ENCODE peak calls at places on chromosomes 2 and 18, in five cellular contexts. One of them, this sample, is unnamed.

GRCh38 chr2:128090909-128091690 is at the start of gene UGGT1:
- DNase-seq in progenitor cell of endocrine pancreas: peak
- DNase-seq in Karpas-422: peak
- DNase-seq in effector CD4-positive, alpha-beta T cell: peak
- DNase-seq in stimulated activated naive B cell treated with anti-CD40 and anti-IgM and Interleukin-4, amounts not matched to agents 10 μg/mL and 1 μg/mL and 100 μg/mL, for 72 hours: peak
- DNase-seq in this sample: peak

GRCh38 chr2:240440704-240441320 is 5.3 kb downstream of the GPC1 start:
- DNase-seq in progenitor cell of endocrine pancreas: no peak
- DNase-seq in Karpas-422: no peak
- DNase-seq in effector CD4-positive, alpha-beta T cell: no peak
- DNase-seq in stimulated activated naive B cell treated with anti-CD40 and anti-IgM and Interleukin-4, amounts not matched to agents 10 μg/mL and 1 μg/mL and 100 μg/mL, for 72 hours: no peak
- DNase-seq in this sample: no peak

GRCh38 chr2:113834057-113834720 is 55.7 kb upstream of the ACTR3 start:
- DNase-seq in progenitor cell of endocrine pancreas: no peak
- DNase-seq in Karpas-422: no peak
- DNase-seq in effector CD4-positive, alpha-beta T cell: no peak
- DNase-seq in stimulated activated naive B cell treated with anti-CD40 and anti-IgM and Interleukin-4, amounts not matched to agents 10 μg/mL and 1 μg/mL and 100 μg/mL, for 72 hours: no peak
- DNase-seq in this sample: no peak

GRCh38 chr2:196105956-196106355 is 37.3 kb upstream of the DNAH7 start:
- DNase-seq in progenitor cell of endocrine pancreas: no peak
- DNase-seq in Karpas-422: peak
- DNase-seq in effector CD4-positive, alpha-beta T cell: no peak
- DNase-seq in stimulated activated naive B cell treated with anti-CD40 and anti-IgM and Interleukin-4, amounts not matched to agents 10 μg/mL and 1 μg/mL and 100 μg/mL, for 72 hours: no peak
- DNase-seq in this sample: no peak

GRCh38 chr2:234865040-234865439 is 86.8 kb upstream of the SH3BP4 start:
- DNase-seq in progenitor cell of endocrine pancreas: no peak
- DNase-seq in Karpas-422: no peak
- DNase-seq in effector CD4-positive, alpha-beta T cell: no peak
- DNase-seq in stimulated activated naive B cell treated with anti-CD40 and anti-IgM and Interleukin-4, amounts not matched to agents 10 μg/mL and 1 μg/mL and 100 μg/mL, for 72 hours: no peak
- DNase-seq in this sample: no peak

GRCh38 chr2:135454608-135455007 is 76.4 kb downstream of the ZRANB3 start:
- DNase-seq in progenitor cell of endocrine pancreas: no peak
- DNase-seq in Karpas-422: no peak
- DNase-seq in effector CD4-positive, alpha-beta T cell: no peak
- DNase-seq in stimulated activated naive B cell treated with anti-CD40 and anti-IgM and Interleukin-4, amounts not matched to agents 10 μg/mL and 1 μg/mL and 100 μg/mL, for 72 hours: no peak
- DNase-seq in this sample: no peak

GRCh38 chr2:1738646-1739302 is 5.5 kb downstream of the PXDN start:
- DNase-seq in progenitor cell of endocrine pancreas: no peak
- DNase-seq in Karpas-422: no peak
- DNase-seq in effector CD4-positive, alpha-beta T cell: no peak
- DNase-seq in stimulated activated naive B cell treated with anti-CD40 and anti-IgM and Interleukin-4, amounts not matched to agents 10 μg/mL and 1 μg/mL and 100 μg/mL, for 72 hours: no peak
- DNase-seq in this sample: no peak

GRCh38 chr18:9792565-9793226 is 84.6 kb downstream of the RAB31 start:
- DNase-seq in progenitor cell of endocrine pancreas: no peak
- DNase-seq in Karpas-422: peak
- DNase-seq in effector CD4-positive, alpha-beta T cell: no peak
- DNase-seq in stimulated activated naive B cell treated with anti-CD40 and anti-IgM and Interleukin-4, amounts not matched to agents 10 μg/mL and 1 μg/mL and 100 μg/mL, for 72 hours: no peak
- DNase-seq in this sample: no peak

GRCh38 chr2:37090019-37090477 is 5.7 kb downstream of the GPATCH11 start:
- DNase-seq in progenitor cell of endocrine pancreas: no peak
- DNase-seq in Karpas-422: peak
- DNase-seq in effector CD4-positive, alpha-beta T cell: no peak
- DNase-seq in stimulated activated naive B cell treated with anti-CD40 and anti-IgM and Interleukin-4, amounts not matched to agents 10 μg/mL and 1 μg/mL and 100 μg/mL, for 72 hours: peak
- DNase-seq in this sample: no peak

GRCh38 chr2:158715352-158715751 is 79.8 kb upstream of the DAPL1 start:
- DNase-seq in progenitor cell of endocrine pancreas: no peak
- DNase-seq in Karpas-422: no peak
- DNase-seq in effector CD4-positive, alpha-beta T cell: no peak
- DNase-seq in stimulated activated naive B cell treated with anti-CD40 and anti-IgM and Interleukin-4, amounts not matched to agents 10 μg/mL and 1 μg/mL and 100 μg/mL, for 72 hours: no peak
- DNase-seq in this sample: no peak

GRCh38 chr2:36753706-36754221 is 57.3 kb downstream of the VIT start:
- DNase-seq in progenitor cell of endocrine pancreas: no peak
- DNase-seq in Karpas-422: no peak
- DNase-seq in effector CD4-positive, alpha-beta T cell: no peak
- DNase-seq in stimulated activated naive B cell treated with anti-CD40 and anti-IgM and Interleukin-4, amounts not matched to agents 10 μg/mL and 1 μg/mL and 100 μg/mL, for 72 hours: no peak
- DNase-seq in this sample: no peak

GRCh38 chr2:215461836-215462532 is 26.1 kb upstream of the FN1 start:
- DNase-seq in progenitor cell of endocrine pancreas: no peak
- DNase-seq in Karpas-422: no peak
- DNase-seq in effector CD4-positive, alpha-beta T cell: no peak
- DNase-seq in stimulated activated naive B cell treated with anti-CD40 and anti-IgM and Interleukin-4, amounts not matched to agents 10 μg/mL and 1 μg/mL and 100 μg/mL, for 72 hours: no peak
- DNase-seq in this sample: no peak

GRCh38 chr2:198296665-198297308 is 492.4 kb downstream of the PLCL1 start:
- DNase-seq in progenitor cell of endocrine pancreas: peak
- DNase-seq in Karpas-422: peak
- DNase-seq in effector CD4-positive, alpha-beta T cell: peak
- DNase-seq in stimulated activated naive B cell treated with anti-CD40 and anti-IgM and Interleukin-4, amounts not matched to agents 10 μg/mL and 1 μg/mL and 100 μg/mL, for 72 hours: peak
- DNase-seq in this sample: peak

GRCh38 chr2:222360997-222361396 is 62.2 kb upstream of the PAX3 start:
- DNase-seq in progenitor cell of endocrine pancreas: no peak
- DNase-seq in Karpas-422: no peak
- DNase-seq in effector CD4-positive, alpha-beta T cell: no peak
- DNase-seq in stimulated activated naive B cell treated with anti-CD40 and anti-IgM and Interleukin-4, amounts not matched to agents 10 μg/mL and 1 μg/mL and 100 μg/mL, for 72 hours: no peak
- DNase-seq in this sample: no peak

GRCh38 chr2:7619203-7619602 is 702.0 kb downstream of the RNF144A start:
- DNase-seq in progenitor cell of endocrine pancreas: no peak
- DNase-seq in Karpas-422: no peak
- DNase-seq in effector CD4-positive, alpha-beta T cell: no peak
- DNase-seq in stimulated activated naive B cell treated with anti-CD40 and anti-IgM and Interleukin-4, amounts not matched to agents 10 μg/mL and 1 μg/mL and 100 μg/mL, for 72 hours: no peak
- DNase-seq in this sample: no peak

GRCh38 chr2:191319181-191319580 is 74.0 kb downstream of the MYO1B start:
- DNase-seq in progenitor cell of endocrine pancreas: no peak
- DNase-seq in Karpas-422: no peak
- DNase-seq in effector CD4-positive, alpha-beta T cell: no peak
- DNase-seq in stimulated activated naive B cell treated with anti-CD40 and anti-IgM and Interleukin-4, amounts not matched to agents 10 μg/mL and 1 μg/mL and 100 μg/mL, for 72 hours: no peak
- DNase-seq in this sample: no peak

GRCh38 chr2:81901017-81901416 is 1596.5 kb upstream of the LRRTM1 start:
- DNase-seq in progenitor cell of endocrine pancreas: no peak
- DNase-seq in Karpas-422: no peak
- DNase-seq in effector CD4-positive, alpha-beta T cell: no peak
- DNase-seq in stimulated activated naive B cell treated with anti-CD40 and anti-IgM and Interleukin-4, amounts not matched to agents 10 μg/mL and 1 μg/mL and 100 μg/mL, for 72 hours: no peak
- DNase-seq in this sample: no peak

GRCh38 chr2:68363731-68364130 is 1.4 kb upstream of the PLEK start:
- DNase-seq in progenitor cell of endocrine pancreas: no peak
- DNase-seq in Karpas-422: peak
- DNase-seq in effector CD4-positive, alpha-beta T cell: no peak
- DNase-seq in stimulated activated naive B cell treated with anti-CD40 and anti-IgM and Interleukin-4, amounts not matched to agents 10 μg/mL and 1 μg/mL and 100 μg/mL, for 72 hours: no peak
- DNase-seq in this sample: no peak

GRCh38 chr2:147977679-147978078 is 42.9 kb downstream of the ORC4 start:
- DNase-seq in progenitor cell of endocrine pancreas: no peak
- DNase-seq in Karpas-422: no peak
- DNase-seq in effector CD4-positive, alpha-beta T cell: no peak
- DNase-seq in stimulated activated naive B cell treated with anti-CD40 and anti-IgM and Interleukin-4, amounts not matched to agents 10 μg/mL and 1 μg/mL and 100 μg/mL, for 72 hours: no peak
- DNase-seq in this sample: no peak

GRCh38 chr2:75560022-75560767 is 544 bp downstream of the EVA1A start:
- DNase-seq in progenitor cell of endocrine pancreas: peak
- DNase-seq in Karpas-422: no peak
- DNase-seq in effector CD4-positive, alpha-beta T cell: no peak
- DNase-seq in stimulated activated naive B cell treated with anti-CD40 and anti-IgM and Interleukin-4, amounts not matched to agents 10 μg/mL and 1 μg/mL and 100 μg/mL, for 72 hours: no peak
- DNase-seq in this sample: no peak

GRCh38 chr2:84697895-84698294 is 181.6 kb downstream of the DNAH6 start:
- DNase-seq in progenitor cell of endocrine pancreas: no peak
- DNase-seq in Karpas-422: no peak
- DNase-seq in effector CD4-positive, alpha-beta T cell: no peak
- DNase-seq in stimulated activated naive B cell treated with anti-CD40 and anti-IgM and Interleukin-4, amounts not matched to agents 10 μg/mL and 1 μg/mL and 100 μg/mL, for 72 hours: no peak
- DNase-seq in this sample: no peak

GRCh38 chr18:64119916-64120315 is 29.0 kb downstream of the LINC00305 start:
- DNase-seq in progenitor cell of endocrine pancreas: no peak
- DNase-seq in Karpas-422: peak
- DNase-seq in effector CD4-positive, alpha-beta T cell: no peak
- DNase-seq in stimulated activated naive B cell treated with anti-CD40 and anti-IgM and Interleukin-4, amounts not matched to agents 10 μg/mL and 1 μg/mL and 100 μg/mL, for 72 hours: no peak
- DNase-seq in this sample: no peak

GRCh38 chr2:117523267-117523666 is 291.2 kb upstream of the DDX18 start:
- DNase-seq in progenitor cell of endocrine pancreas: no peak
- DNase-seq in Karpas-422: peak
- DNase-seq in effector CD4-positive, alpha-beta T cell: no peak
- DNase-seq in stimulated activated naive B cell treated with anti-CD40 and anti-IgM and Interleukin-4, amounts not matched to agents 10 μg/mL and 1 μg/mL and 100 μg/mL, for 72 hours: no peak
- DNase-seq in this sample: no peak

GRCh38 chr2:97870396-97870843 is 125.3 kb downstream of the TMEM131 start:
- DNase-seq in progenitor cell of endocrine pancreas: no peak
- DNase-seq in Karpas-422: no peak
- DNase-seq in effector CD4-positive, alpha-beta T cell: no peak
- DNase-seq in stimulated activated naive B cell treated with anti-CD40 and anti-IgM and Interleukin-4, amounts not matched to agents 10 μg/mL and 1 μg/mL and 100 μg/mL, for 72 hours: peak
- DNase-seq in this sample: peak

GRCh38 chr2:96271995-96272394 is 6.0 kb downstream of the CIAO1 start:
- DNase-seq in progenitor cell of endocrine pancreas: no peak
- DNase-seq in Karpas-422: no peak
- DNase-seq in effector CD4-positive, alpha-beta T cell: no peak
- DNase-seq in stimulated activated naive B cell treated with anti-CD40 and anti-IgM and Interleukin-4, amounts not matched to agents 10 μg/mL and 1 μg/mL and 100 μg/mL, for 72 hours: no peak
- DNase-seq in this sample: no peak

GRCh38 chr2:136049991-136050573 is 64.7 kb upstream of the DARS1 start:
- DNase-seq in progenitor cell of endocrine pancreas: no peak
- DNase-seq in Karpas-422: no peak
- DNase-seq in effector CD4-positive, alpha-beta T cell: no peak
- DNase-seq in stimulated activated naive B cell treated with anti-CD40 and anti-IgM and Interleukin-4, amounts not matched to agents 10 μg/mL and 1 μg/mL and 100 μg/mL, for 72 hours: no peak
- DNase-seq in this sample: no peak

GRCh38 chr2:99066075-99066557 is 75.4 kb upstream of the C2orf15 start:
- DNase-seq in progenitor cell of endocrine pancreas: no peak
- DNase-seq in Karpas-422: peak
- DNase-seq in effector CD4-positive, alpha-beta T cell: no peak
- DNase-seq in stimulated activated naive B cell treated with anti-CD40 and anti-IgM and Interleukin-4, amounts not matched to agents 10 μg/mL and 1 μg/mL and 100 μg/mL, for 72 hours: no peak
- DNase-seq in this sample: peak

GRCh38 chr2:100106460-100106859 is 35.9 kb downstream of the AFF3 start:
- DNase-seq in progenitor cell of endocrine pancreas: no peak
- DNase-seq in Karpas-422: peak
- DNase-seq in effector CD4-positive, alpha-beta T cell: no peak
- DNase-seq in stimulated activated naive B cell treated with anti-CD40 and anti-IgM and Interleukin-4, amounts not matched to agents 10 μg/mL and 1 μg/mL and 100 μg/mL, for 72 hours: no peak
- DNase-seq in this sample: no peak

GRCh38 chr2:134200024-134200423 is 53.8 kb upstream of the MGAT5 start:
- DNase-seq in progenitor cell of endocrine pancreas: no peak
- DNase-seq in Karpas-422: no peak
- DNase-seq in effector CD4-positive, alpha-beta T cell: no peak
- DNase-seq in stimulated activated naive B cell treated with anti-CD40 and anti-IgM and Interleukin-4, amounts not matched to agents 10 μg/mL and 1 μg/mL and 100 μg/mL, for 72 hours: no peak
- DNase-seq in this sample: no peak

GRCh38 chr2:86592547-86593230 is 29.4 kb upstream of the CHMP3 start:
- DNase-seq in progenitor cell of endocrine pancreas: no peak
- DNase-seq in Karpas-422: no peak
- DNase-seq in effector CD4-positive, alpha-beta T cell: no peak
- DNase-seq in stimulated activated naive B cell treated with anti-CD40 and anti-IgM and Interleukin-4, amounts not matched to agents 10 μg/mL and 1 μg/mL and 100 μg/mL, for 72 hours: no peak
- DNase-seq in this sample: no peak

GRCh38 chr2:101258804-101259203 is 6.1 kb downstream of the CNOT11 start:
- DNase-seq in progenitor cell of endocrine pancreas: no peak
- DNase-seq in Karpas-422: no peak
- DNase-seq in effector CD4-positive, alpha-beta T cell: no peak
- DNase-seq in stimulated activated naive B cell treated with anti-CD40 and anti-IgM and Interleukin-4, amounts not matched to agents 10 μg/mL and 1 μg/mL and 100 μg/mL, for 72 hours: no peak
- DNase-seq in this sample: no peak

GRCh38 chr18:62898359-62898758 is 183.0 kb downstream of the PHLPP1 start:
- DNase-seq in progenitor cell of endocrine pancreas: no peak
- DNase-seq in Karpas-422: no peak
- DNase-seq in effector CD4-positive, alpha-beta T cell: no peak
- DNase-seq in stimulated activated naive B cell treated with anti-CD40 and anti-IgM and Interleukin-4, amounts not matched to agents 10 μg/mL and 1 μg/mL and 100 μg/mL, for 72 hours: no peak
- DNase-seq in this sample: no peak

GRCh38 chr2:3481011-3481400 is 38.3 kb downstream of the ADI1 start:
- DNase-seq in progenitor cell of endocrine pancreas: no peak
- DNase-seq in Karpas-422: no peak
- DNase-seq in effector CD4-positive, alpha-beta T cell: no peak
- DNase-seq in stimulated activated naive B cell treated with anti-CD40 and anti-IgM and Interleukin-4, amounts not matched to agents 10 μg/mL and 1 μg/mL and 100 μg/mL, for 72 hours: no peak
- DNase-seq in this sample: no peak

GRCh38 chr2:238973038-238973772 is 125.3 kb downstream of the TWIST2 start:
- DNase-seq in progenitor cell of endocrine pancreas: no peak
- DNase-seq in Karpas-422: no peak
- DNase-seq in effector CD4-positive, alpha-beta T cell: no peak
- DNase-seq in stimulated activated naive B cell treated with anti-CD40 and anti-IgM and Interleukin-4, amounts not matched to agents 10 μg/mL and 1 μg/mL and 100 μg/mL, for 72 hours: no peak
- DNase-seq in this sample: no peak